ENCODE peak calls at places on chromosomes 16 and 17, in ten cellular contexts. J is astrocyte of the spinal cord; K is mucosa of descending colon; G is mesendoderm; B is CD8-positive, alpha-beta T cell; A is left lung; I is OCI-LY7; C is dorsolateral prefrontal cortex; M is uterus; W is BJ. Q is an unnamed sample.

GRCh38 chr16:73016488-73016830 is 31.5 kb downstream of the ZFHX3 start:
- DNase-seq in I (no peak), K (no peak), M (no peak), W (no peak), C (no peak), J (no peak), B (no peak), A (no peak), G (no peak), Q (no peak)

GRCh38 chr17:82913304-82914043 is 73.7 kb upstream of the ZNF750 start:
- DNase-seq in A (no peak), W (no peak), C (peak), K (no peak), G (peak), M (no peak), B (no peak), I (no peak), J (no peak), Q (no peak)

GRCh38 chr17:61306003-61306402 is 93.6 kb upstream of the TBX2 start:
- DNase-seq in C (no peak), J (no peak), A (no peak), W (no peak), M (no peak), I (no peak), B (no peak), K (no peak), G (no peak), Q (no peak)

GRCh38 chr17:59786536-59787319 is 79.3 kb downstream of the VMP1 start:
- DNase-seq in I (peak), G (peak), W (peak), B (peak), M (peak), A (peak), J (peak), C (no peak), K (no peak), Q (peak)

GRCh38 chr17:16880121-16880842 is 91.6 kb downstream of the TNFRSF13B start:
- DNase-seq in C (no peak), J (no peak), W (no peak), G (no peak), I (no peak), K (no peak), B (no peak), M (no peak), A (no peak), Q (no peak)

GRCh38 chr17:47622179-47622549 is 27.6 kb upstream of the KPNB1 start:
- DNase-seq in I (no peak), K (no peak), C (no peak), J (no peak), W (no peak), A (no peak), B (no peak), M (no peak), G (no peak), Q (peak)

GRCh38 chr17:76567634-76568432 is 17.8 kb downstream of the ST6GALNAC2 start:
- DNase-seq in B (no peak), J (no peak), G (peak), M (no peak), W (no peak), A (peak), K (no peak), C (no peak), I (peak), Q (no peak)

GRCh38 chr16:11583889-11584565 is 2.7 kb downstream of the LITAF start:
- DNase-seq in B (no peak), M (no peak), I (no peak), C (no peak), W (no peak), A (no peak), K (no peak), J (no peak), G (no peak), Q (no peak)

GRCh38 chr17:8781784-8782575 is 17.2 kb downstream of the MFSD6L start:
- DNase-seq in A (no peak), I (no peak), M (no peak), K (no peak), B (no peak), C (no peak), G (peak), J (no peak), W (no peak), Q (no peak)

GRCh38 chr16:87246269-87247065 is 70.7 kb downstream of the C16orf95 start:
- DNase-seq in I (no peak), J (no peak), C (no peak), G (no peak), A (no peak), W (no peak), M (no peak), K (no peak), B (no peak), Q (no peak)

GRCh38 chr16:66049865-66050264 is 316.6 kb upstream of the CDH5 start:
- DNase-seq in C (no peak), A (no peak), G (no peak), W (no peak), K (no peak), J (no peak), M (no peak), I (no peak), B (no peak), Q (no peak)

DNA sequence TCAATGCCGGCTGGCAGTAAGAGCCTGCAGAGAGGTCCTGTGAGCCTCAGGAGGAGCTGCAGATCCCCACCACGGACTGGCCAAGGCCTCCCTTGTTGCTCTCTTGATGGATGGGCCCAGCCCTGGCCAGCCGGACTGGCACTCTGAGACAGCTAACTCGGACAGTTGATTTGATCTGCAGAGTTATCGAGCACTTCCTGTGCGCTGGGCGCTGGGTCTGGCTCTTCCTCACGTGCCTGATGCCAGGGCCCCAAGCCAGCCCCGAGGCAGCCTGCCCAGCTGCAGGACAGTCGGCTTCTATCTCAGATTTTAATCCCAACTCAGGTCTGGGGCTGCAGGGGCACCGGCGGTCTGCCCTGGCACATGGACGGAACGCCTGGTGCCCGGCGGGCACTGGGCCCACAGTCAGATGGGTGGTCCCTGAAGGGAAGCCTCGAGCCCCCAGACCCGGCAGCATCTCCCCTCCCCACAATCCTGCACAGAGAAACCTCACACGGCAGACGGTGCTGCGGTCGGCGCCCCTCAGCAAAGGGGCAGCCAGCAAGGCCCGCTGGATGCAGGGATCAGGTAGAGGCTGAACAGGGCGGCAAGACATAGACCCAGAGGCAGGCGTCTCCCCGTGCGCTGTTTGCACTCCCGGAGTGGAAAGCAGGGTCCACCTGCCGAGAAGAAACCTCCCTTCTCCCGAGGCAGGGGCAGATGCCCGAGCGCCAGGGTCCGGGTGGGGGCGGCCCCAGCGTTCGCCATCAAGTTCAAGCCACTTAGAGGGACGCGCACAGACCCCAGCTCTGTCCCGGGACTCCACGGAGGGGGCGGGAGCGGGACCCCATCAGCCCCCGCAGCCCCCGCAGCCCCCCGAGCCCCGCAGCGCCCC is 34.0 kb downstream of the TIMM22 start:
- DNase-seq in M (peak), W (no peak), K (no peak), C (peak), G (no peak), J (no peak), A (no peak), B (no peak), I (no peak), Q (peak)
- H3K4me3 ChIP-seq in M (peak), W (no peak), K (no peak), C (peak), G (no peak), J (no peak), A (no peak), B (no peak), I (no peak), Q (no peak)

GRCh38 chr16:84186685-84187437 is at the start of gene TAF1C:
- DNase-seq in W (peak), K (peak), A (peak), I (peak), J (peak), C (peak), M (peak), B (peak), G (peak), Q (peak)
- H3K4me3 ChIP-seq in W (peak), K (peak), A (peak), I (peak), J (peak), C (peak), M (peak), B (peak), G (peak), Q (peak)

GRCh38 chr16:31471241-31471874 is 594 bp upstream of the TGFB1I1 start:
- DNase-seq in C (no peak), J (no peak), A (no peak), M (no peak), G (peak), W (no peak), I (no peak), B (no peak), K (no peak), Q (no peak)
- H3K4me3 ChIP-seq in C (peak), J (peak), A (peak), M (peak), G (no peak), W (peak), I (no peak), B (no peak), K (peak), Q (peak)

GRCh38 chr16:23538919-23539278 is 18.3 kb downstream of the EARS2 start:
- DNase-seq in K (no peak), G (no peak), B (no peak), A (no peak), C (no peak), I (no peak), J (no peak), M (no peak), W (no peak), Q (no peak)
- H3K4me3 ChIP-seq in K (no peak), G (no peak), B (no peak), A (no peak), C (no peak), I (no peak), J (no peak), M (no peak), W (no peak), Q (no peak)

GRCh38 chr16:75570351-75571104 is 4.3 kb downstream of the GABARAPL2 start:
- DNase-seq in M (no peak), K (no peak), J (no peak), G (no peak), C (no peak), I (peak), W (no peak), B (no peak), A (no peak), Q (no peak)

GRCh38 chr16:75566040-75566888 is at the start of gene GABARAPL2:
- DNase-seq in J (peak), I (peak), A (peak), W (no peak), G (peak), C (peak), M (peak), K (peak), B (peak), Q (peak)

GRCh38 chr16:75565640-75566039 is 539 bp upstream of the GABARAPL2 start:
- DNase-seq in K (no peak), J (no peak), B (no peak), W (no peak), C (no peak), G (no peak), M (no peak), A (no peak), I (no peak), Q (no peak)

GRCh38 chr16:75566889-75567255 is 693 bp downstream of the GABARAPL2 start:
- DNase-seq in J (no peak), B (no peak), G (no peak), K (peak), M (no peak), A (no peak), W (no peak), I (no peak), C (no peak), Q (no peak)

DNA sequence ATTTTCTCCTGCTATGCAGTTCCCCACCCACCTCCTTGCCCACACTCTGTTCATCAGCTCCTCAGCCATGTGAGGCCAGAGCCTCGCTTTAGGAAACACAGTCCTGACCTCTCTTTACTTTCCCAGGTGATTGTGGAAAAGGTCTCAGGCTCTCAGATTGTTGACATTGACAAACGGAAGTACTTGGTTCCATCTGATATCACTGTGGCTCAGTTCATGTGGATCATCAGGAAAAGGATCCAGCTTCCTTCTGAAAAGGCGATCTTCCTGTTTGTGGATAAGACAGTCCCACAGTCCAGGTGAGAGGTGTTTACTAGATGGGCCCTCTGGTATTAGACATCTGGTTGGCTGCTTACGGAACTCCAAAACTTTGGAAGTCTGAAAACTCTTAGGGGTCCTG is 1.7 kb downstream of the GABARAPL2 start:
- DNase-seq in C (no peak), W (no peak), J (no peak), B (no peak), G (no peak), K (no peak), I (no peak), M (no peak), A (no peak), Q (no peak)
- H3K4me3 ChIP-seq in C (peak), W (no peak), J (no peak), B (no peak), G (no peak), K (no peak), I (no peak), M (no peak), A (no peak), Q (no peak)

DNA sequence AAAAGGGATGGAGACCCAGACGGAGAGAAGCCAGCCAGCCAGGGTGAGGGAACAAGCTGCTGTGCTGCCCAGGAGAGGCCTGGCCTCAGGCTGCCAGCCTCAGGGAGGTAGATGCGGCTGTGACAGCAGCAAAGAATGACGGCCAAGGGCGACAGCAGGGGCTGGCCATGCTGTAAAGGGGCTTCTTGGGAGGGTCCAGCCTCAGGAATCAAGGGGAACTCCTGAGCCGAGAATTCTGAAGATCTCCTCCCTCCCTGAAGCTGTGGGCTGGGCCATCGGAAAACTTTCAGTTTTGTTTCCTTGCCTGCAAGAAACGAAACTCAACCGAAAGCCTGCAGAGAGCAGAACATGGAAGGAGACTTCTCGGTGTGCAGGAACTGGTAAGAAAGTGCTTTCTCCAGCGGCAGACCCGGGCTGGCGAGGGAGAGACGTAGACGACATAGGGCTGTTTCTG is at the start of gene XAF1:
- DNase-seq in A (peak), M (peak), J (peak), K (peak), C (no peak), B (peak), I (peak), W (peak), G (no peak), Q (peak)
- H3K4me3 ChIP-seq in A (peak), M (peak), J (peak), K (peak), C (peak), B (peak), I (peak), W (peak), G (no peak), Q (peak)

DNA sequence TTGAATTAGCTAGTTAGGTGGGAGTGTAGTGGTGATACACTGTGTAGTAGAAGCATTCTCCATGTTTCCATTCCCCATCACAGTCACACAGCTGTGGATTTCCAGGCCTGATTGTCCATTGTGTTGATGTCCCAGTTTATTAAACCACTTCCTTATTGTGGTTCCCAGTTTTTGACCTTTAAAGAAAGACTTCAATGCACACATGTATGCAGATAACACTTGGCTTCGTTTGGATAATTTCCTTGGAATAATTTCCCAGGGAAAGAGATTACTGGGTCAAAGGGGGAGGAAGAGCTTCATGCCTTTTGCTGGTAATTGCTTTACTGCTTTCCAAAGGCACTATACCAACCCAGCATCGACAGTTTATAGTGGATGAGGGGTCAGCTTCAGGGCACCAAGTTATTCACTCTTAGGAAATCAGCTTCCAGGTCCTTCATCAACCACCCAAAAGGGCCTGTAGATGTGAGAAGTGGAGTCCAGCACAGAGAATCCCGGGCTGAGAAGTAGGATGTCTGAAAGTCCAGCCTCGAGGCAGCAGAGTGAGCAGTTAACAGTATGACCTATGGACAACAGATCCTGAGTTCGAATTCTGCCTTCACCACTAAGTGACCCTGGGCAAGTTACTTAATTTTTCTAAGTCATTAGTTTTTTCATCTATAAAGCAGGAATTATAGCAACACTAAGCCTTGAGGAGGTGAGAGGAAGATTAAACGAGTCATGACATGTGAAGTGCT is 31.3 kb upstream of the TNS4 start:
- DNase-seq in B (no peak), J (no peak), M (peak), W (no peak), C (no peak), A (peak), K (no peak), I (no peak), G (no peak), Q (peak)
- H3K4me3 ChIP-seq in B (no peak), J (no peak), M (no peak), W (no peak), C (no peak), A (no peak), K (no peak), I (no peak), G (no peak), Q (no peak)